ENCODE peak calls at places on chromosomes 4 and X, in nine cellular contexts. S is cardiac fibroblast; D is fibroblast of mammary gland; K is A673; U is NB4; N is CD4-positive, alpha-beta T cell; E is AG10803; O is mucosa of descending colon; F is transverse colon. G is an unnamed sample.

GRCh38 chr4:77031544-77031943 is 44.2 kb downstream of the CCNI start:
- DNase-seq in D (no peak), N (no peak), E (no peak), U (no peak), F (no peak), K (no peak), S (no peak), O (no peak), G (no peak)

GRCh38 chr4:65597697-65598096 is 72.6 kb downstream of the EPHA5 start:
- DNase-seq in E (no peak), K (no peak), U (no peak), S (no peak), F (no peak), N (no peak), D (no peak), O (no peak), G (no peak)

GRCh38 chrX:37543324-37543723 is 28.1 kb upstream of the LANCL3 start:
- DNase-seq in O (no peak), D (no peak), F (no peak), S (no peak), U (no peak), E (no peak), N (no peak), K (no peak), G (no peak)

GRCh38 chr4:110640608-110641007 is 17.7 kb upstream of the PITX2 start:
- DNase-seq in E (no peak), U (no peak), K (no peak), N (no peak), S (no peak), F (no peak), O (no peak), D (no peak), G (no peak)

GRCh38 chr4:55561884-55562283 is 15.2 kb upstream of the CLOCK start:
- DNase-seq in O (no peak), U (peak; percentile 15), F (no peak), D (no peak), E (no peak), K (no peak), N (no peak), S (no peak), G (peak; percentile 59)

GRCh38 chrX:10110984-10111363 is 45.8 kb upstream of the CLCN4 start:
- DNase-seq in F (no peak), K (no peak), O (peak; percentile 43), N (peak; percentile 25), D (no peak), U (peak; percentile 28), E (peak; percentile 45), S (no peak), G (peak; percentile 54)

GRCh38 chr4:147707892-147708672 is 23.8 kb upstream of the ARHGAP10 start:
- DNase-seq in U (peak; percentile 34), S (peak; percentile 69), F (peak; percentile 33), E (peak; percentile 44), D (peak; percentile 63), N (peak; percentile 26), O (no peak), K (peak; percentile 64), G (peak; percentile 52)

GRCh38 chr4:156620786-156621185 is 350.8 kb downstream of the PDGFC start:
- DNase-seq in F (no peak), O (no peak), K (no peak), U (no peak), E (no peak), S (no peak), N (no peak), D (no peak), G (no peak)

GRCh38 chr4:104524591-104524990 is 29.9 kb upstream of the CXXC4 start:
- DNase-seq in E (no peak), S (peak; percentile 11), U (no peak), O (no peak), F (no peak), N (no peak), K (peak; percentile 42), D (peak; percentile 65), G (no peak)

GRCh38 chrX:17052210-17052609 is 105.8 kb downstream of the REPS2 start:
- DNase-seq in E (peak; percentile 35), D (peak; percentile 52), O (no peak), U (no peak), F (no peak), S (no peak), N (no peak), K (no peak), G (no peak)

GRCh38 chr4:138775485-138775884 is 240.1 kb upstream of the NOCT start:
- DNase-seq in K (no peak), O (no peak), E (no peak), N (no peak), F (no peak), S (no peak), D (no peak), U (no peak), G (no peak)

GRCh38 chr4:176841730-176842129 is 49.0 kb upstream of the VEGFC start:
- DNase-seq in U (no peak), O (no peak), K (peak; percentile 91), D (peak; percentile 84), E (peak; percentile 56), N (no peak), S (peak; percentile 80), F (no peak), G (no peak)

GRCh38 chr4:98566491-98567008 is 91.9 kb downstream of the TSPAN5 start:
- DNase-seq in E (peak; percentile 50), U (peak; percentile 2), D (peak; percentile 49), O (no peak), K (peak; percentile 26), F (no peak), N (no peak), S (peak; percentile 42), G (no peak)

GRCh38 chrX:49840679-49841078 is 11.6 kb downstream of the PAGE4 start:
- DNase-seq in S (peak; percentile 51), K (peak; percentile 71), E (peak; percentile 25), U (peak; percentile 43), N (peak; percentile 1), O (peak; percentile 41), F (peak; percentile 27), D (peak; percentile 38), G (peak; percentile 25)

GRCh38 chr4:76607266-76607799 is 172.3 kb downstream of the SHROOM3 start:
- DNase-seq in O (no peak), K (no peak), S (peak; percentile 23), D (no peak), E (peak; percentile 98), N (no peak), U (no peak), F (no peak), G (peak; percentile 50)

GRCh38 chrX:86910027-86910426 is 607.6 kb upstream of the KLHL4 start:
- DNase-seq in U (no peak), O (no peak), N (no peak), S (no peak), D (no peak), K (no peak), E (no peak), F (no peak), G (no peak)

GRCh38 chrX:15471016-15471415 is 22.1 kb downstream of the PIR start:
- DNase-seq in E (peak; percentile 76), N (peak; percentile 30), U (peak; percentile 65), O (peak; percentile 56), K (peak; percentile 81), D (peak; percentile 75), F (peak; percentile 71), S (peak; percentile 69), G (peak; percentile 48)

GRCh38 chr4:67713531-67714247 is 12.7 kb upstream of the UBA6 start:
- DNase-seq in N (no peak), O (no peak), S (peak; percentile 71), U (no peak), D (peak; percentile 60), F (no peak), E (peak; percentile 25), K (no peak), G (no peak)

GRCh38 chr4:16268290-16268689 is 42.0 kb upstream of the TAPT1 start:
- DNase-seq in E (no peak), D (no peak), N (no peak), O (no peak), U (no peak), F (no peak), S (no peak), K (no peak), G (no peak)

GRCh38 chr4:80767944-80768343 is 262.6 kb upstream of the BMP3 start:
- DNase-seq in D (peak; percentile 19), O (no peak), S (no peak), K (no peak), U (no peak), F (no peak), N (no peak), E (no peak), G (no peak)

GRCh38 chr4:99763635-99764101 is 53.0 kb upstream of the DAPP1 start:
- DNase-seq in E (peak; percentile 90), S (peak; percentile 92), O (no peak), N (no peak), F (no peak), K (peak; percentile 58), D (peak; percentile 99), U (peak; percentile 16), G (no peak)

GRCh38 chrX:134886201-134886600 is 104.6 kb upstream of the SMIM10 start:
- DNase-seq in O (no peak), D (peak; percentile 25), S (peak; percentile 37), N (no peak), F (no peak), U (peak; percentile 27), E (no peak), K (peak; percentile 33), G (no peak)

GRCh38 chrX:37926700-37927099 is 79.3 kb upstream of the DYNLT3 start:
- DNase-seq in D (peak; percentile 55), S (peak; percentile 61), F (no peak), U (peak; percentile 42), O (no peak), E (peak; percentile 41), N (no peak), K (peak; percentile 69), G (no peak)

GRCh38 chr4:1212546-1213335 is 36.2 kb downstream of the CTBP1 start:
- DNase-seq in N (no peak), O (peak; percentile 30), F (no peak), K (no peak), E (no peak), S (no peak), U (no peak), D (no peak), G (no peak)
- TF ChIP-seq CTCF in N (no peak), O (no peak), F (no peak), K (no peak), E (no peak), S (no peak), U (no peak), D (no peak), G (no peak)

GRCh38 chrX:63930140-63930539 is 145.1 kb upstream of the ARHGEF9 start:
- DNase-seq in O (no peak), K (no peak), E (peak; percentile 17), F (no peak), U (peak; percentile 10), N (no peak), D (peak; percentile 3), S (peak; percentile 29), G (no peak)
- TF ChIP-seq CTCF in O (no peak), K (no peak), E (peak; percentile 59), F (no peak), U (no peak), N (no peak), D (peak; percentile 24), S (peak; percentile 56), G (no peak)

GRCh38 chr4:185803015-185803414 is 9.0 kb downstream of the SORBS2 start:
- DNase-seq in O (no peak), S (peak; percentile 10), E (peak; percentile 16), U (no peak), F (no peak), D (no peak), K (no peak), N (no peak), G (no peak)
- TF ChIP-seq CTCF in O (no peak), S (no peak), E (no peak), U (no peak), F (no peak), D (no peak), K (no peak), N (no peak), G (no peak)

GRCh38 chrX:71870337-71871098 is 40.1 kb upstream of the NHSL2 start:
- DNase-seq in K (peak; percentile 14), U (peak; percentile 63), O (no peak), E (no peak), S (no peak), F (no peak), D (peak; percentile 10), N (no peak), G (no peak)
- TF ChIP-seq CTCF in K (peak; percentile 37), U (peak; percentile 48), O (no peak), E (peak; percentile 8), S (no peak), F (no peak), D (peak; percentile 21), N (no peak), G (no peak)

G was measured in GM10248.